ENCODE peak calls at places on chromosome 1, in four cellular contexts. L is brain microvascular endothelial cell, F is right lobe of liver, O is foreskin keratinocyte. Y is an unnamed sample.
A peak's percentile ranks its signal among the peaks of the same experiment; 100 is the strongest.

GRCh38 chr1:56204206-56204605 is 375.2 kb downstream of the PLPP3 start:
- DNase-seq in F (no peak), O (no peak), L (no peak), Y (no peak)

GRCh38 chr1:17561561-17561985 is 22.1 kb downstream of the ARHGEF10L start:
- DNase-seq in L (no peak), F (peak; percentile 67), O (no peak), Y (no peak)

GRCh38 chr1:24905979-24906720 is 23.9 kb downstream of the RUNX3 start:
- DNase-seq in O (no peak), L (no peak), F (peak; percentile 35), Y (no peak)

GRCh38 chr1:185813401-185813979 is 79.3 kb downstream of the HMCN1 start:
- DNase-seq in O (peak; percentile 40), L (peak; percentile 44), F (no peak), Y (peak; percentile 45)

GRCh38 chr1:200075938-200076546 is 48.5 kb downstream of the NR5A2 start:
- DNase-seq in O (peak; percentile 59), F (no peak), L (peak; percentile 61), Y (peak; percentile 49)

GRCh38 chr1:116666747-116667576 is 571 bp downstream of the IGSF3 start:
- DNase-seq in F (no peak), L (no peak), O (peak; percentile 52), Y (no peak)

GRCh38 chr1:243742814-243743213 is 107.2 kb downstream of the AKT3 start:
- DNase-seq in F (no peak), L (peak; percentile 87), O (peak; percentile 28), Y (peak; percentile 59)

GRCh38 chr1:1196431-1197187 is 9.8 kb downstream of the TNFRSF18 start:
- DNase-seq in F (no peak), O (no peak), L (no peak), Y (no peak)

GRCh38 chr1:15220825-15221431 is 26.1 kb upstream of the FHAD1 start:
- DNase-seq in L (no peak), F (no peak), O (no peak), Y (no peak)

GRCh38 chr1:204520834-204521709 is 4.9 kb downstream of the MDM4 start:
- DNase-seq in F (no peak), O (peak; percentile 72), L (peak; percentile 52), Y (peak; percentile 83)

GRCh38 chr1:29487291-29487690 is 251.0 kb downstream of the PTPRU start:
- DNase-seq in O (no peak), L (no peak), F (no peak), Y (no peak)

GRCh38 chr1:237205400-237206064 is 163.5 kb downstream of the RYR2 start:
- DNase-seq in F (no peak), O (no peak), L (peak; percentile 24), Y (no peak)

GRCh38 chr1:75079535-75080290 is 54.5 kb upstream of the LHX8 start:
- DNase-seq in F (no peak), L (no peak), O (peak; percentile 20), Y (peak; percentile 1)

GRCh38 chr1:159791461-159791860 is 10.7 kb downstream of the DUSP23 start:
- DNase-seq in O (no peak), F (no peak), L (no peak), Y (no peak)

GRCh38 chr1:3778590-3779264 is 6.2 kb downstream of the SMIM1 start:
- DNase-seq in F (no peak), O (no peak), L (no peak), Y (no peak)

GRCh38 chr1:205542367-205542766 is 37.9 kb downstream of the CDK18 start:
- DNase-seq in L (no peak), F (peak; percentile 31), O (no peak), Y (no peak)

GRCh38 chr1:9388628-9389184 is 96.0 kb downstream of the SPSB1 start:
- DNase-seq in O (no peak), L (no peak), F (no peak), Y (peak; percentile 14)

GRCh38 chr1:1123581-1124507 is 8.0 kb upstream of the C1orf159 start:
- DNase-seq in O (no peak), F (no peak), L (no peak), Y (no peak)

GRCh38 chr1:190046231-190046630 is 431.4 kb downstream of the BRINP3 start:
- DNase-seq in F (no peak), L (no peak), O (no peak), Y (no peak)

GRCh38 chr1:11979453-11979817 is 809 bp upstream of the MFN2 start:
- DNase-seq in F (no peak), L (no peak), O (no peak), Y (no peak)
- H3K27ac ChIP-seq in F (peak overlapping the region; percentile 96), L (peak overlapping the region; percentile 81), O (peak overlapping the region; percentile 77), Y (peak overlapping the region; percentile 44)

GRCh38 chr1:8377382-8377928 is 59.5 kb downstream of the SLC45A1 start:
- DNase-seq in O (no peak), F (no peak), L (no peak), Y (no peak)
- H3K27ac ChIP-seq in O (no peak overlapping the region), F (no peak overlapping the region), L (no peak overlapping the region), Y (no peak overlapping the region)

GRCh38 chr1:183394435-183394834 is 23.7 kb downstream of the NMNAT2 start:
- DNase-seq in F (no peak), L (no peak), O (no peak), Y (no peak)
- H3K27ac ChIP-seq in F (no peak overlapping the region), L (no peak overlapping the region), O (no peak overlapping the region), Y (no peak overlapping the region)

GRCh38 chr1:54744696-54745095 is 19.6 kb downstream of the PARS2 start:
- DNase-seq in F (no peak), L (no peak), O (no peak), Y (no peak)

GRCh38 chr1:54743827-54744226 is 20.5 kb downstream of the PARS2 start:
- DNase-seq in O (no peak), L (no peak), F (no peak), Y (no peak)

GRCh38 chr1:54745274-54745673 is 19.0 kb downstream of the PARS2 start:
- DNase-seq in O (no peak), F (no peak), L (no peak), Y (no peak)

GRCh38 chr1:54742262-54742661 is 22.1 kb downstream of the PARS2 start:
- DNase-seq in O (no peak), F (no peak), L (peak; percentile 10), Y (no peak)

GRCh38 chr1:54743416-54743815 is 20.9 kb downstream of the PARS2 start:
- DNase-seq in L (no peak), O (no peak), F (no peak), Y (no peak)
- H3K27ac ChIP-seq in L (no peak overlapping the region), O (no peak overlapping the region), F (no peak overlapping the region), Y (no peak overlapping the region)

DNA sequence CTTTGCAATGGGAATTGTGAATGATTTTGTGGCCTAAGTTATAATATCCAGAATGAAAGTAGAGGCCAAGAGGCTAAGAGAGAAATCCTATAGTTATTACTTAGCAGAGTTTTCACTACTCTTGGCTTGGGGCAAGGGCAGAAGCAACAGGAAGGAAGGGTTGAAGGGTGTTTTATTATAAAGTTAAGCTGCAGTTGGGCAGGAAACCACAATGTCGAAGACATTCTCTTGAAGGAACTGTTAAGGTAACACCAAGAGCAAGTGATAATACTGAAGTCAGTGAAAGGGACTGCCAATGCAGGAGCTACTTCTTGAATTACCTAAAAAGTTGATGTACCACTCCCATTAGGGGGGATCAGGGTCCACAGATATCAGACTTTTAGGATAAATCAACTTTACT is 8.3 kb downstream of the XCL2 start:
- DNase-seq in O (no peak), F (no peak), L (no peak), Y (no peak)
- H3K27ac ChIP-seq in O (no peak overlapping the region), F (peak overlapping the region; percentile 11), L (no peak overlapping the region), Y (no peak overlapping the region)

GRCh38 chr1:206923009-206923960 is 1.5 kb upstream of the FCMR start:
- DNase-seq in L (no peak), F (no peak), O (no peak), Y (no peak)

GRCh38 chr1:206925116-206925736 is 3.5 kb upstream of the FCMR start:
- DNase-seq in O (no peak), F (peak; percentile 58), L (no peak), Y (no peak)

GRCh38 chr1:206924549-206925115 is 2.9 kb upstream of the FCMR start:
- DNase-seq in O (no peak), F (no peak), L (no peak), Y (no peak)

GRCh38 chr1:206923961-206924548 is 2.3 kb upstream of the FCMR start:
- DNase-seq in O (no peak), F (no peak), L (no peak), Y (no peak)

DNA sequence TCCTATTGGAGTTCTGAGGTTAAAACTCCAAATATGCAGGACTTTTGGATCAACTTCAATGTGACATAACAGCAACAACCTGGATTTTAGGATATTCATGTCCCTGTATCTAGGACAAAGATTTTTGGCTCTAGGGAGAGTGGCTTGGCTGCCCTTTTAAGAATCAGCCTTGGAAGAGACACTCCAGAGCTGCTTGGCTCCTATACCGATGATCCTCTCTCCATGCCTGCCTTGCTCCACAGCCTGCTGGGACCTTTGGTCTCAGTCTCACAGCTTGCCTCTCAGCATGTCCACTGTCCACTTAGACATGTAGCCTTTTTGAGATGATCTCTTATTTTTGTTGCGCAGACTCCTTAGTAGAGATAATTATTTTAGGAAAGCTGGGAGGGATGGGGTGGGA is 4.5 kb upstream of the FCMR start:
- DNase-seq in F (peak; percentile 60), L (no peak), O (no peak), Y (no peak)
- H3K27ac ChIP-seq in F (no peak overlapping the region), L (no peak overlapping the region), O (no peak overlapping the region), Y (no peak overlapping the region)

DNA sequence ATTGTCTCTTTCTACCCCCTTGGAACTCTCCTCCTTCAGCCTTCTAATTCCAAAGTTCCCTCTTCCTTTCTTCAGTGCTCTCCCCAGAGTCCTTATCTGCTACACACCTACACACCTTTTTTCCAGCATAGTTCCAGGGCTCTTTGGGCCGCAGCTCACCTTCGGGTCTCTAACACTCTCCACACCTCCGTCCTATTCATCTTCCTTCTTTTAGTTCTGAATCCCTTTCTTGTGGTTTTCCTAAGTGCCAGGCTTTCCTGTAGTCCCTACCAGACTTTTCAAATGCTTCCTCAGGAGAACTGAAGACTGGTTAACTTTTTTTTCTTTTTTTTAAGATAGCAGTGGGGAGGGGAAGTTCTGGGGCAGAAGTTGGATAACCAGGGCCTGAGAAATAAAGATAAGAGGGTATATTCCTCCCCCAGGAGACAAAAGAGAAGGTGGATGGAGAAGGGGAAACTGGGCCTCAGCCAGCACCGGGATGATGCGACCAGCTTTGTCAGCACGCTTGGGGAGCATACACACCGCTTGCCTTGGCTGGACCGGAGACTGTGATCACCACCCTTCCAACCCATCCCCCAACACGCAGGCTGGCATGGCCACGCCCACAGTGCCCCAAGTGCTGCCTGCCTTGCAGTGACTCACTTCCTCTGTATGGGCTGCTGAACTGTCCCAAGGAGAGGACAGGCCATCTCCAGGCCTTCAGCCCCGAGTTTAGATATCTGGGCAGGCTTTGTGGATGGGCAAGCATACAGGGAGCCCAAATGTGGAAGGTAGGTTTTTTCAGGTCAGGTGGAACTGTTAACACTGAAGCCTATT is 2.5 kb upstream of the CERS2 start:
- DNase-seq in O (peak; percentile 56), L (no peak), F (peak; percentile 89), Y (peak; percentile 76)
- H3K27ac ChIP-seq in O (no peak overlapping the region), L (no peak overlapping the region), F (peak overlapping the region; percentile 70), Y (peak overlapping the region; percentile 36)

DNA sequence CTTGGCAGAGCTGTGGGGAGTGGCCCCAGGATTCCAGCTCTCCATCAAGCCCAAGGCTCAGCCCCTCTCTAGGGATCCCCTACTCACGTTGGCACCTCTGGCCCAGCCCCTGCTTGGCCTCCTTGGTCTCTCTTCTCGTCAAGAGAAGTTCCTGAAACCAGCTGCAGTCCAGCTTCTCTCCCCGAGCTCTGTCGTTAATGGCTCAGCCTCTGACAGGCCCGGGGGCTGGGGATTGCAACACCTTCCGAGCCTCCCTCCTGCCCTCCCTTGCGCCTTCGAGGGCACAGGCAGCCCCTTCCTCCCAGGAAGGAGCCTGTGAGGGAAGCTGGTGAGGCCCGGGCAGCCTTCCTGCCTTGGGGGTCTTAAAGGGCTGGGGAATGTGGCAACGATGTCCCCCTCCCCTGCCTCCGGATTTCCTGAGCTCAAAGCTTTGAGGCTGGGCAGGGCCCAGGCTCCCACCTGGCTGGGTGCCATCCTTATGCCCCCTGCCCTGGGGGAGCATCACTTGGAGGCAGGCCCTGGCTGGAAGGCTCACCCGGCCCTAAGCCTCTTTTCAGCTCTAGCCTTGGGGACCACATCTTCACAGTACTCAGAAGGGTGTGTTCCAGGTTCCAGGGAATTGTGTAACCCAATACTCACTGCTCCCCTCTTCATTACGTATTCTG is at the start of gene CSF3R:
- DNase-seq in L (no peak), O (no peak), F (no peak), Y (no peak)
- H3K27ac ChIP-seq in L (no peak within 1 kb of the TSS), O (no peak within 1 kb of the TSS), F (peak within 1 kb of the TSS; percentile 51), Y (no peak within 1 kb of the TSS)

Y was measured in mammary epithelial cell.